ENCODE peak calls at places on chromosomes 1 and 21, in six cellular contexts. F, W, T, A, J and S are unnamed samples.

GRCh38 chr21:32007461-32007860 is 134.6 kb downstream of the HUNK start:
- DNase-seq in J (no peak), F (no peak), A (no peak), T (no peak), W (no peak), S (no peak)

GRCh38 chr1:210792703-210793102 is 341.2 kb downstream of the KCNH1 start:
- DNase-seq in T (no peak), W (no peak), F (peak), A (no peak), J (no peak), S (no peak)

GRCh38 chr1:214549604-214550338 is 1.6 kb downstream of the PTPN14 start:
- DNase-seq in T (no peak), J (no peak), W (no peak), A (no peak), F (peak), S (no peak)

GRCh38 chr1:182129398-182129797 is 67.9 kb upstream of the ZNF648 start:
- DNase-seq in F (no peak), A (no peak), W (no peak), J (no peak), T (no peak), S (peak)

GRCh38 chr1:234686035-234686434 is 76.1 kb upstream of the IRF2BP2 start:
- DNase-seq in A (no peak), T (no peak), W (no peak), F (no peak), J (no peak), S (no peak)

GRCh38 chr1:145995964-145996432 is 381 bp downstream of the TXNIP start:
- DNase-seq in T (no peak), A (no peak), W (no peak), F (no peak), J (no peak), S (no peak)

GRCh38 chr1:64834734-64835133 is 89.9 kb downstream of the RAVER2 start:
- DNase-seq in F (peak), J (no peak), A (no peak), T (no peak), W (no peak), S (no peak)

GRCh38 chr1:56452027-56453011 is 127.0 kb downstream of the PLPP3 start:
- DNase-seq in A (no peak), T (no peak), J (no peak), F (no peak), W (no peak), S (no peak)

GRCh38 chr21:45923146-45923545 is 58.4 kb upstream of the COL6A1 start:
- DNase-seq in J (peak), T (peak), W (peak), A (peak), F (peak), S (peak)

GRCh38 chr1:151790940-151791651 is 796 bp upstream of the TDRKH start:
- DNase-seq in J (peak), A (no peak), F (no peak), T (peak), W (no peak), S (no peak)

GRCh38 chr1:172219966-172220365 is 200.5 kb upstream of the C1orf105 start:
- DNase-seq in F (no peak), T (no peak), J (no peak), A (no peak), W (no peak), S (no peak)

GRCh38 chr1:56578664-56578962 is 750 bp downstream of the PLPP3 start:
- DNase-seq in A (no peak), F (no peak), T (no peak), W (no peak), J (no peak), S (no peak)

GRCh38 chr1:223870617-223871574 is 25.1 kb upstream of the TP53BP2 start:
- DNase-seq in W (no peak), F (peak), T (no peak), A (no peak), J (no peak), S (no peak)

GRCh38 chr1:35577071-35577998 is 4.2 kb downstream of the TFAP2E start:
- DNase-seq in F (no peak), J (no peak), W (peak), A (no peak), T (peak), S (peak)

GRCh38 chr1:205927676-205928075 is 15.6 kb downstream of the SLC26A9 start:
- DNase-seq in W (peak), F (no peak), J (no peak), T (no peak), A (no peak), S (no peak)

GRCh38 chr1:160376525-160377131 is 9.8 kb downstream of the NHLH1 start:
- DNase-seq in T (no peak), W (no peak), A (no peak), J (peak), F (peak), S (peak)

GRCh38 chr1:41670558-41670957 is 186.1 kb upstream of the EDN2 start:
- DNase-seq in F (peak), T (no peak), A (no peak), J (no peak), W (peak), S (no peak)

GRCh38 chr1:183339556-183340167 is 78.5 kb downstream of the NMNAT2 start:
- DNase-seq in F (no peak), W (no peak), J (no peak), T (no peak), A (no peak), S (no peak)